ENCODE peak calls at places on chromosome 18, in nine cellular contexts. H is neural crest cell; X is activated T-helper 1 cell treated with anti-CD3 and anti-CD28 coated beads, Interleukin-12 subunit alpha, Interleukin-12 subunit beta, Interleukin-2, Interleukin-4 antibody, amounts not matched to agents 30 ng/mL and 10 ng/mL and 1 ng/mL, durations not matched to agents 14 hours and 24 hours and 36 hours; T is amniotic epithelial cell; B is cardiac fibroblast; P is neural progenitor cell; C is head of caudate nucleus; N is anterior cingulate cortex; V is substantia nigra. E is an unnamed sample.

GRCh38 chr18:62979172-62979571 is 263.8 kb downstream of the PHLPP1 start:
- DNase-seq in H (no peak), X (no peak), T (peak), B (peak), P (no peak), C (peak), N (peak), V (peak), E (peak)

GRCh38 chr18:50647237-50647636 is 87.3 kb downstream of the MAPK4 start:
- DNase-seq in H (no peak), X (no peak), T (no peak), B (no peak), P (no peak), C (no peak), N (no peak), V (no peak), E (no peak)

GRCh38 chr18:36770315-36770946 is 58.4 kb downstream of the TPGS2 start:
- DNase-seq in H (no peak), X (no peak), T (peak), B (no peak), P (no peak), C (no peak), N (no peak), V (no peak), E (no peak)

GRCh38 chr18:51151568-51152511 is 45.6 kb downstream of the MEX3C start:
- DNase-seq in H (no peak), X (peak), T (no peak), B (no peak), P (no peak), C (no peak), N (no peak), V (no peak), E (no peak)

GRCh38 chr18:54378057-54378456 is 20.4 kb downstream of the C18orf54 start:
- DNase-seq in H (no peak), X (no peak), T (no peak), B (no peak), P (no peak), C (no peak), N (no peak), V (no peak), E (no peak)

GRCh38 chr18:78913830-78914585 is 65.6 kb upstream of the SALL3 start:
- DNase-seq in H (no peak), X (no peak), T (no peak), B (no peak), P (no peak), C (no peak), N (no peak), V (no peak), E (no peak)

GRCh38 chr18:51070545-51070944 is 40.5 kb downstream of the SMAD4 start:
- DNase-seq in H (no peak), X (no peak), T (peak), B (peak), P (no peak), C (no peak), N (no peak), V (no peak), E (no peak)

GRCh38 chr18:1412660-1413659 is 508.3 kb downstream of the ADCYAP1 start:
- DNase-seq in H (no peak), X (no peak), T (no peak), B (no peak), P (no peak), C (no peak), N (no peak), V (no peak), E (no peak)

GRCh38 chr18:77140439-77141109 is 8.0 kb upstream of the MBP start:
- DNase-seq in H (no peak), X (peak), T (no peak), B (peak), P (no peak), C (no peak), N (no peak), V (no peak), E (no peak)

GRCh38 chr18:76459687-76460350 is 35.2 kb downstream of the ZNF516 start:
- DNase-seq in H (no peak), X (no peak), T (peak), B (peak), P (no peak), C (no peak), N (no peak), V (no peak), E (no peak)

GRCh38 chr18:58581265-58581664 is 47.6 kb downstream of the ALPK2 start:
- DNase-seq in H (no peak), X (no peak), T (peak), B (peak), P (no peak), C (no peak), N (no peak), V (no peak), E (no peak)

GRCh38 chr18:9333441-9334350 is 877 bp upstream of the TWSG1 start:
- DNase-seq in H (peak), X (no peak), T (no peak), B (no peak), P (peak), C (peak), N (no peak), V (no peak), E (no peak)

GRCh38 chr18:62369129-62369644 is 44.1 kb downstream of the TNFRSF11A start:
- DNase-seq in H (no peak), X (no peak), T (no peak), B (no peak), P (no peak), C (no peak), N (no peak), V (no peak), E (no peak)

GRCh38 chr18:51751901-51752300 is 554.4 kb upstream of the MEX3C start:
- DNase-seq in H (no peak), X (no peak), T (no peak), B (no peak), P (no peak), C (no peak), N (no peak), V (no peak), E (no peak)

GRCh38 chr18:79933765-79934164 is 17.7 kb downstream of the SLC66A2 start:
- DNase-seq in H (no peak), X (no peak), T (peak), B (peak), P (peak), C (no peak), N (no peak), V (no peak), E (no peak)

GRCh38 chr18:74488354-74488753 is 7.8 kb upstream of the CNDP2 start:
- DNase-seq in H (no peak), X (no peak), T (no peak), B (no peak), P (no peak), C (no peak), N (no peak), V (no peak), E (no peak)

GRCh38 chr18:51724790-51725721 is 527.6 kb upstream of the MEX3C start:
- DNase-seq in H (no peak), X (no peak), T (no peak), B (no peak), P (no peak), C (no peak), N (no peak), V (no peak), E (no peak)

GRCh38 chr18:24985616-24986015 is 366.4 kb downstream of the ZNF521 start:
- DNase-seq in H (no peak), X (no peak), T (no peak), B (no peak), P (no peak), C (no peak), N (no peak), V (no peak), E (no peak)

GRCh38 chr18:79695269-79695668 is 15.7 kb downstream of the CTDP1 start:
- DNase-seq in H (no peak), X (no peak), T (no peak), B (no peak), P (no peak), C (no peak), N (no peak), V (no peak), E (no peak)